ENCODE peak calls at places on chromosomes 5 and 9, in eight cellular contexts. I is PC-3, J is thyroid gland, F is left ventricle myocardium inferior, R is WERI-Rb-1, K is aorta, E is AG09309, M is PC-9. O is an unnamed sample.

GRCh38 chr9:81002242-81002641 is 687.1 kb downstream of the TLE1 start:
- DNase-seq in I (peak), J (no peak), F (no peak), R (no peak), K (no peak), E (no peak), M (peak), O (no peak)

GRCh38 chr5:16663848-16664247 is 47.1 kb upstream of the RETREG1 start:
- DNase-seq in I (no peak), J (no peak), F (no peak), R (no peak), K (no peak), E (no peak), M (no peak), O (no peak)

GRCh38 chr9:5778799-5779198 is 54.1 kb downstream of the ERMP1 start:
- DNase-seq in I (no peak), J (no peak), F (no peak), R (no peak), K (no peak), E (no peak), M (no peak), O (no peak)

GRCh38 chr9:31232485-31232884 is 1152.0 kb upstream of the ACO1 start:
- DNase-seq in I (no peak), J (no peak), F (no peak), R (no peak), K (no peak), E (no peak), M (no peak), O (no peak)

GRCh38 chr5:172641359-172642045 is 439 bp downstream of the NEURL1B start:
- DNase-seq in I (no peak), J (peak), F (peak), R (peak), K (peak), E (no peak), M (no peak), O (no peak)

GRCh38 chr5:155943516-155944407 is 383.2 kb upstream of the SGCD start:
- DNase-seq in I (peak), J (peak), F (peak), R (peak), K (peak), E (peak), M (peak), O (peak)

GRCh38 chr9:81585191-81585763 is 104.1 kb downstream of the TLE1 start:
- DNase-seq in I (no peak), J (no peak), F (no peak), R (no peak), K (no peak), E (no peak), M (no peak), O (no peak)

GRCh38 chr5:125002727-125003598 is 256.5 kb upstream of the ZNF608 start:
- DNase-seq in I (peak), J (no peak), F (no peak), R (no peak), K (no peak), E (no peak), M (no peak), O (no peak)

GRCh38 chr5:34923694-34924461 is 5.5 kb upstream of the DNAJC21 start:
- DNase-seq in I (peak), J (no peak), F (no peak), R (no peak), K (no peak), E (peak), M (peak), O (peak)

GRCh38 chr5:74903165-74903787 is 37.1 kb upstream of the FAM169A start:
- DNase-seq in I (peak), J (peak), F (no peak), R (peak), K (no peak), E (no peak), M (peak), O (no peak)

GRCh38 chr5:88772047-88772446 is 110.9 kb downstream of the MEF2C start:
- DNase-seq in I (peak), J (no peak), F (no peak), R (no peak), K (no peak), E (no peak), M (no peak), O (no peak)

GRCh38 chr5:107781451-107781850 is 110.7 kb upstream of the EFNA5 start:
- DNase-seq in I (peak), J (no peak), F (no peak), R (no peak), K (no peak), E (no peak), M (no peak), O (no peak)

GRCh38 chr5:16812911-16813310 is 123.2 kb downstream of the MYO10 start:
- DNase-seq in I (peak), J (peak), F (no peak), R (no peak), K (peak), E (no peak), M (peak), O (peak)

GRCh38 chr9:91714020-91714721 is 235.9 kb downstream of the ROR2 start:
- DNase-seq in I (peak), J (peak), F (peak), R (no peak), K (peak), E (no peak), M (no peak), O (peak)
- H3K4me3 ChIP-seq in I (peak), J (no peak), F (peak), R (no peak), K (peak), E (peak), M (peak), O (peak)

GRCh38 chr9:116154976-116155699 is 1.5 kb downstream of the PAPPA start:
- DNase-seq in I (no peak), J (no peak), F (peak), R (no peak), K (peak), E (no peak), M (no peak), O (no peak)
- H3K4me3 ChIP-seq in I (no peak), J (no peak), F (peak), R (no peak), K (peak), E (peak), M (peak), O (peak)

GRCh38 chr9:73154760-73155159 is 3.1 kb downstream of the ANXA1 start:
- DNase-seq in I (peak), J (no peak), F (no peak), R (no peak), K (no peak), E (no peak), M (no peak), O (no peak)
- H3K4me3 ChIP-seq in I (peak), J (no peak), F (peak), R (no peak), K (peak), E (peak), M (no peak), O (no peak)

GRCh38 chr9:97243606-97244005 is 63.9 kb upstream of the CCDC180 start:
- DNase-seq in I (no peak), J (no peak), F (no peak), R (no peak), K (no peak), E (no peak), M (no peak), O (no peak)

GRCh38 chr9:97237311-97237786 is 70.1 kb upstream of the CCDC180 start:
- DNase-seq in I (no peak), J (no peak), F (no peak), R (no peak), K (no peak), E (no peak), M (no peak), O (no peak)

GRCh38 chr9:97237951-97238851 is 69.3 kb upstream of the CCDC180 start:
- DNase-seq in I (peak), J (peak), F (peak), R (peak), K (peak), E (peak), M (peak), O (peak)
- H3K4me3 ChIP-seq in I (peak), J (peak), F (peak), R (peak), K (peak), E (peak), M (peak), O (peak)

GRCh38 chr9:127769101-127769500 is 9.4 kb downstream of the SH2D3C start:
- DNase-seq in I (no peak), J (no peak), F (no peak), R (no peak), K (no peak), E (no peak), M (no peak), O (no peak)

GRCh38 chr9:127769985-127770904 is 8.2 kb downstream of the SH2D3C start:
- DNase-seq in I (no peak), J (no peak), F (no peak), R (no peak), K (no peak), E (no peak), M (no peak), O (no peak)

GRCh38 chr9:127767405-127767804 is 11.1 kb downstream of the SH2D3C start:
- DNase-seq in I (no peak), J (no peak), F (no peak), R (peak), K (no peak), E (no peak), M (no peak), O (no peak)

GRCh38 chr9:127768666-127769065 is 9.8 kb downstream of the SH2D3C start:
- DNase-seq in I (no peak), J (no peak), F (no peak), R (no peak), K (no peak), E (no peak), M (no peak), O (no peak)

DNA sequence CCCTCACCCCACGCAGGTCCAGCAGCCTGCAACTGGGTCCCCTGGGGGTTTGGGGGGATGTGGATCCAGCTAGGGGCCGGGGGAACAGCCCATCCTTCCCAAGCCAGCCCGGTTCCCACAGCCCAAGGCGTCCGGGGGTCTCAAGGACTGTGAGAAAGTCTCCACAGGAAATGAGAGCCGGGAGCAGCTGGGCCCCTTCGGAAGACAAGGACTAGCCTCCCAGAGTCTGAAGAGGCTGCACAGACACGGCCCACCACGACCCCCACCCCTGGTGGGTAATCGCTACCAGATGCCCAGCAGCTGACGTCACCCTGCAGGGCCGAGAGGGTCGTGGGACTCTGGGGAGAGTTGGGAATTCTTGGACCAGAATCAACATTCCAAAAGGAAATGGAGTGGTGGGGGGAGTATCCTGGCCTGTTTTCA is 10.5 kb downstream of the SH2D3C start:
- DNase-seq in I (no peak), J (no peak), F (no peak), R (no peak), K (no peak), E (no peak), M (no peak), O (peak)
- H3K4me3 ChIP-seq in I (no peak), J (no peak), F (peak), R (no peak), K (no peak), E (no peak), M (no peak), O (no peak)

GRCh38 chr5:56850423-56850822 is 35.1 kb downstream of the MAP3K1 start:
- DNase-seq in I (no peak), J (peak), F (no peak), R (no peak), K (no peak), E (no peak), M (no peak), O (no peak)

GRCh38 chr5:56853710-56854109 is 38.4 kb downstream of the MAP3K1 start:
- DNase-seq in I (no peak), J (no peak), F (no peak), R (no peak), K (no peak), E (no peak), M (no peak), O (no peak)

GRCh38 chr5:56849671-56850070 is 34.3 kb downstream of the MAP3K1 start:
- DNase-seq in I (no peak), J (no peak), F (no peak), R (no peak), K (no peak), E (no peak), M (no peak), O (no peak)

GRCh38 chr5:56852228-56853000 is 37.1 kb downstream of the MAP3K1 start:
- DNase-seq in I (no peak), J (no peak), F (no peak), R (no peak), K (no peak), E (no peak), M (no peak), O (no peak)

DNA sequence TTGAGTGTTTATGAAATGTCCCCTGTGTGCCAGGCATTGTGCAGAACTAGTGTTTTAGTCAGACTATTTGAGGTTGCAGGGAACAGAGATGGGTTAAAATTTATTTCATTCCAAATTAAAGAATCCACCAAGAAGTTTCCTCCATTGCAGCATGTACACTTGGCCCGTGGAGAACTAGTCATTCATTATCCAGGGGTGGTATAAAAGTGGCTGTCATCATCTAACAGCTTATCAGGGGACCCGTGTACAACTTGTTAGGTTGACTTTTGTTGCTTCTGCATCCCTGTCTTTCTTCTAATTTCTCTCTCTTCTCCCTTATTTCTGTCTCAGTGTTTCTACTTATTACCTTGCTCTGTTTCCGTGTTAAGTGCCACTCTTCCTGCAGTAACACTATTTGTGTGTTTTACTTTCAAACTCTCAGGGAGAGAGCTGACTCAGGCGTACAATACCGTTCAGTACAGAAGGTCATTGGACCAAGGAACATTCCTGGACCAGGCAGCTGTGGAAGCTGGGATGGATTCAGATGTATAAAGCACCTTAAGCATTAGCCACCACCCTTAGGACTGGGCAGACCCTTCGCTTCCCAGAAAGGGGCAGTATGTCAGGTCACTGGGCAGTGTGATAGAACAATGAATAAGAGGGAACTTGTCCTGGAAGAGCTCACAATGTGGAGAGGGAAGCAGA is 36.1 kb downstream of the MAP3K1 start:
- DNase-seq in I (no peak), J (peak), F (no peak), R (no peak), K (no peak), E (no peak), M (no peak), O (peak)
- H3K4me3 ChIP-seq in I (no peak), J (no peak), F (no peak), R (no peak), K (no peak), E (no peak), M (no peak), O (no peak)

DNA sequence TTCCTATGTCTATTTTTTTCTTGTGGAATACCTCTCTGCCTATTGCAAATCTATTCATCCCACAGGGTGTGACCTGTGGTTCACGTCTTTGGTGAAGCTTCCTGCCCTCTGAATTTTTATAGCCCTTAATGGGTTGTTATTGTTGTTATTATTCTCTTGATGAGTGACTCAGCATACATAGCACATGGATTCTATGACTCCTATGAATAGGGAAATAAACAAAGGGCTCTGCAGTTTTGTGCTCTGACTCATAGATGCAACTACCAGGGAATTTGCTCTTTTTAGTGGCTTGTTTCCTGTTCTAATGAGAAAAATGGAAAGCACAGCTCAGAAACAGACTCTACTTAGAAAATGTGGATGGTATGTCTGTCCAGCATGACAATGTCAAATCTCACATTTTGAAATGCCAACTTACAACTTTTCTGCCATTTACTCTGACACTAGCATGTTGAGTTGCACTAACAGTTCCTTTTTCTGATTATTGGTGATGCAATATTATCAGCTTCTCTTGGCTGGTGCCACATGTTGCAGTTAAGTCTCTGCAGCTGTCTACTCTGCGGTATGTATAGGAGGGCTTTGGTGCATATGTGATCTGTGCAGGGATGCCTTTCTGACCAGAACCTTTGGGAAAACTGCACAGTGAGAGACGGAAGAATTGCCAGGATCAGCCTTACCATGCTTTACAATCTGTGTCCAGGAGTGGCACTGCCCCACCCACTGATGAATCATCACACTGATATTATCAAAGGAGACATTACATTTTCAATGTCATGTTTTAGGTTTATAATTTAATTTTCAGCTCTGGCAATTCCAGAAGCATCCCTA is 996.4 kb upstream of the WWC1 start:
- DNase-seq in I (peak), J (no peak), F (no peak), R (no peak), K (no peak), E (peak), M (peak), O (peak)
- H3K4me3 ChIP-seq in I (peak), J (no peak), F (no peak), R (no peak), K (no peak), E (no peak), M (peak), O (no peak)

O was measured in skeletal muscle cell.